ENCODE peak calls at places on chromosomes 13 and 19, in five cellular contexts. P is SK-N-SH, D is K562, O is GM12878, Z is HepG2. A is an unnamed sample.

GRCh38 chr13:97268772-97269171 is 46.6 kb downstream of the MBNL2 start:
- DNase-seq in P (no peak), D (no peak), O (no peak), Z (no peak), A (no peak)

GRCh38 chr19:10514211-10515145 is 2.8 kb downstream of the S1PR5 start:
- DNase-seq in P (peak), D (no peak), O (no peak), Z (no peak), A (no peak)

GRCh38 chr19:39500543-39500942 is 1.8 kb downstream of the DLL3 start:
- DNase-seq in P (no peak), D (no peak), O (no peak), Z (no peak), A (no peak)

GRCh38 chr19:53158119-53158656 is 665 bp downstream of the ZNF347 start:
- DNase-seq in P (peak), D (peak), O (no peak), Z (no peak), A (no peak)

GRCh38 chr13:20566424-20566916 is 487 bp upstream of the IFT88 start:
- DNase-seq in P (no peak), D (no peak), O (no peak), Z (peak), A (no peak)

GRCh38 chr13:73542446-73542845 is 483.6 kb downstream of the KLF5 start:
- DNase-seq in P (no peak), D (no peak), O (no peak), Z (no peak), A (no peak)

GRCh38 chr13:98490195-98490771 is 86.6 kb downstream of the STK24 start:
- DNase-seq in P (no peak), D (no peak), O (no peak), Z (peak), A (no peak)

GRCh38 chr19:50478901-50479715 is 2.5 kb upstream of the GARIN5A start:
- DNase-seq in P (no peak), D (peak), O (no peak), Z (peak), A (peak)

GRCh38 chr19:28137772-28138171 is 1075.2 kb downstream of the UQCRFS1 start:
- DNase-seq in P (no peak), D (no peak), O (no peak), Z (no peak), A (no peak)

GRCh38 chr19:39563408-39563807 is 23.4 kb upstream of the EID2 start:
- DNase-seq in P (no peak), D (no peak), O (no peak), Z (no peak), A (no peak)

GRCh38 chr13:43284162-43284561 is 260.8 kb downstream of the DNAJC15 start:
- DNase-seq in P (no peak), D (no peak), O (no peak), Z (no peak), A (no peak)
- TF ChIP-seq FOXM1 in P (no peak), D (no peak), O (no peak), Z (no peak), A (no peak)

GRCh38 chr13:104171132-104171531 is 1104.9 kb upstream of the SLC10A2 start:
- DNase-seq in P (no peak), D (no peak), O (no peak), Z (no peak), A (no peak)
- TF ChIP-seq FOXM1 in P (no peak), D (no peak), O (no peak), Z (no peak), A (no peak)

GRCh38 chr13:25864116-25864515 is 187.7 kb downstream of the SHISA2 start:
- DNase-seq in P (no peak), D (no peak), O (no peak), Z (no peak), A (no peak)
- TF ChIP-seq FOXM1 in P (no peak), D (no peak), O (no peak), Z (no peak), A (no peak)

GRCh38 chr13:49649963-49650312 is 21.6 kb downstream of the ARL11 start:
- DNase-seq in P (no peak), D (no peak), O (no peak), Z (no peak), A (no peak)

GRCh38 chr13:49653478-49653877 is 25.2 kb downstream of the ARL11 start:
- DNase-seq in P (no peak), D (no peak), O (no peak), Z (no peak), A (no peak)

GRCh38 chr13:49651775-49652690 is 23.7 kb downstream of the ARL11 start:
- DNase-seq in P (no peak), D (no peak), O (no peak), Z (no peak), A (no peak)

GRCh38 chr13:49655906-49656305 is 27.6 kb downstream of the ARL11 start:
- DNase-seq in P (no peak), D (no peak), O (no peak), Z (no peak), A (no peak)

GRCh38 chr13:49652691-49653305 is 24.5 kb downstream of the ARL11 start:
- DNase-seq in P (peak), D (peak), O (no peak), Z (peak), A (peak)
- TF ChIP-seq FOXM1 in P (no peak), D (no peak), O (no peak), Z (no peak), A (no peak)

GRCh38 chr13:55483626-55484158 is 1657.0 kb upstream of the PRR20A start:
- DNase-seq in P (no peak), D (no peak), O (no peak), Z (no peak), A (no peak)
- TF ChIP-seq FOXM1 in P (no peak), D (no peak), O (no peak), Z (no peak), A (no peak)

GRCh38 chr13:46286972-46287371 is 75.2 kb downstream of the LRRC63 start:
- DNase-seq in P (no peak), D (no peak), O (no peak), Z (no peak), A (no peak)

GRCh38 chr13:46289260-46289955 is 77.7 kb downstream of the LRRC63 start:
- DNase-seq in P (no peak), D (no peak), O (no peak), Z (no peak), A (no peak)

DNA sequence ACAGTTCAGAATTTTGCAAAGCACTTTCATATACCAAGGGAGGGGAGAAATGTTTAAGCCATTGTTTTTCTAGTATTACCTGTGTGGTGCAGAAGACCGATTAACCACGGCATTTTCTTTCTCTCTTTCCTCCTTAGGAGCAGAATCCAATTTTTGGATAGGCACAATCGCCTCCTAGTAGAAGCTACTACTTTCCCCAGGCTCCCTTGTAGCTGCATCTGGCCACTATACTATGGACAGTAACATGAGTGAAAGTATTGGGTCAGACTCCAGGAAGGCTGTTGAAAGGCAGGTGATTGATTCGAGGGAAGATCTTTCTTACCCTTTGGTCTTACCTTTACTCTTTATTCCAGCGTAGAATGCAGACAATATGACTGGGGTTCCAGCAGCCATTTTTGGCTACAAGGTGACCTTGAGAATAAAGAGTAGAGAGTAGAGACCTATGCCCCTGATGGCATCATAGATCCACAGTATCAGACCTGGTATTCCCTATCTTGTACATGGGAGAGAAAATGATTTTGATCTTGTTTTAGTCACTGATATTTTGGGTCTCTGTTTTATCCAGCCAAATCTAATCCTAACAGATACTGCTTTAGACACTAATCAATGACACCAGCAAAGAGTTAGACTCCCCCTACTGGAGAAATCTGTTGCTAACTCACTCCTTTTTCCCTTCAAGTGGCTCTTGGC is 77.0 kb downstream of the LRRC63 start:
- DNase-seq in P (peak), D (peak), O (peak), Z (peak), A (peak)
- TF ChIP-seq FOXM1 in P (no peak), D (no peak), O (no peak), Z (no peak), A (no peak)

DNA sequence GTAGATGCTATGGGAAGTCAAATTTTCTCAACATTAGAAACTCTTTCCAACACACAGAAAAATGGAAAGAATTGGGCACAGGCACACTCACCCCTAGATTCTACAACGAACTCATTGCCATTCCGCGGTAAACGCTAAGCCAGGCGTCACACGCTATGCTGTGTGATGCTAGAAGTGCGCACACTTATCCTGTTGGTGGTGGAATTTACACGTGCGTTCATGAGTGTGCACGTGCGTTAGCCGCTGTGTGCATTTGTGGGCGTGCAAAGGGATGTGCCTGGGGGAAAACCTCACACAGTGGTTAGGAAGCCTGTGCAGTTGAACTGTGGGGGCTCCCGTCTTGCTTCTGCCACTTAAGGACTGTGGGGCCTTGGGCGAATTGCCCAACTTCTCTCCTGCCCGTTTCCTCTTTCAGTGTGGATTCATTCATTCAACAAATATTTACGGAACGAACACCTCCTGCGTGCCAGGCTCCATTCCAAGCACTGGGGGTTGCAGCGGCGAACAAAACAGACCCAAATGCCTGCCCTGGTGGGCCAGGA is 7.7 kb downstream of the NFILZ start:
- DNase-seq in P (no peak), D (no peak), O (no peak), Z (peak), A (no peak)
- TF ChIP-seq FOXM1 in P (no peak), D (no peak), O (no peak), Z (no peak), A (no peak)